ENCODE peak calls at places on chromosomes 12 and 14, in four cellular contexts. Q is RWPE1, Y is foreskin fibroblast, O is thyroid gland. Z is an unnamed sample.

GRCh38 chr14:67532998-67533753 is at the start of gene PLEKHH1:
- DNase-seq in Q (peak), Y (peak), O (peak), Z (peak)

GRCh38 chr14:89936654-89937185 is 17.8 kb downstream of the EFCAB11 start:
- DNase-seq in Q (no peak), Y (no peak), O (no peak), Z (no peak)

GRCh38 chr14:104315625-104316024 is 177.2 kb downstream of the KIF26A start:
- DNase-seq in Q (no peak), Y (no peak), O (no peak), Z (no peak)

GRCh38 chr12:54159140-54159539 is 29.6 kb downstream of the SMUG1 start:
- DNase-seq in Q (peak), Y (no peak), O (peak), Z (no peak)

GRCh38 chr14:74583689-74584434 is 28.2 kb downstream of the LTBP2 start:
- DNase-seq in Q (peak), Y (peak), O (peak), Z (peak)

GRCh38 chr14:70663707-70664179 is 22.0 kb downstream of the TTC9 start:
- DNase-seq in Q (no peak), Y (peak), O (no peak), Z (no peak)

GRCh38 chr12:79223210-79223609 is 358.6 kb downstream of the SYT1 start:
- DNase-seq in Q (no peak), Y (no peak), O (no peak), Z (no peak)

GRCh38 chr12:130856088-130856487 is 15.8 kb upstream of the RAN start:
- DNase-seq in Q (no peak), Y (no peak), O (no peak), Z (no peak)

GRCh38 chr12:130981156-130981789 is 27.6 kb downstream of the ADGRD1 start:
- DNase-seq in Q (no peak), Y (no peak), O (no peak), Z (no peak)

GRCh38 chr12:9127936-9128663 is 12.4 kb upstream of the A2M start:
- DNase-seq in Q (no peak), Y (no peak), O (no peak), Z (no peak)

GRCh38 chr14:60736494-60736893 is 1.9 kb downstream of the MNAT1 start:
- DNase-seq in Q (no peak), Y (peak), O (no peak), Z (peak)

GRCh38 chr12:58044966-58045365 is 103.6 kb downstream of the ATP23 start:
- DNase-seq in Q (no peak), Y (no peak), O (no peak), Z (no peak)

GRCh38 chr12:13941258-13942249 is 39.8 kb downstream of the GRIN2B start:
- DNase-seq in Q (peak), Y (no peak), O (peak), Z (peak)

GRCh38 chr12:94770397-94770759 is 120.0 kb upstream of the TMCC3 start:
- DNase-seq in Q (no peak), Y (no peak), O (no peak), Z (no peak)

GRCh38 chr14:57389646-57390036 is 745 bp upstream of the NAA30 start:
- DNase-seq in Q (no peak), Y (no peak), O (no peak), Z (peak)

GRCh38 chr12:12240671-12241345 is 26.0 kb downstream of the LRP6 start:
- DNase-seq in Q (no peak), Y (peak), O (no peak), Z (no peak)

GRCh38 chr12:100382327-100382726 is 25.5 kb downstream of the SLC17A8 start:
- DNase-seq in Q (no peak), Y (peak), O (no peak), Z (no peak)

GRCh38 chr12:30926243-30927209 is at the start of gene TSPAN11:
- DNase-seq in Q (peak), Y (peak), O (peak), Z (no peak)

GRCh38 chr12:93908846-93909592 is 231.8 kb downstream of the CRADD start:
- DNase-seq in Q (peak), Y (peak), O (no peak), Z (peak)

GRCh38 chr14:32469388-32470160 is 140.5 kb downstream of the AKAP6 start:
- DNase-seq in Q (peak), Y (peak), O (no peak), Z (peak)

GRCh38 chr12:94597268-94597667 is 53.1 kb downstream of the TMCC3 start:
- DNase-seq in Q (no peak), Y (no peak), O (no peak), Z (no peak)

GRCh38 chr12:14367097-14367661 is 1.7 kb downstream of the ATF7IP start:
- DNase-seq in Q (no peak), Y (no peak), O (no peak), Z (peak)

GRCh38 chr12:62505786-62506185 is 39.2 kb downstream of the MON2 start:
- DNase-seq in Q (no peak), Y (no peak), O (no peak), Z (no peak)

GRCh38 chr12:64679487-64679983 is 69.2 kb downstream of the RASSF3 start:
- DNase-seq in Q (peak), Y (peak), O (peak), Z (peak)

GRCh38 chr14:90388437-90388836 is 8.4 kb upstream of the CALM1 start:
- DNase-seq in Q (peak), Y (peak), O (peak), Z (peak)

GRCh38 chr12:65280306-65280705 is 1.8 kb downstream of the MSRB3 start:
- DNase-seq in Q (no peak), Y (no peak), O (no peak), Z (no peak)

GRCh38 chr12:18895946-18896345 is 158.0 kb downstream of the CAPZA3 start:
- DNase-seq in Q (no peak), Y (no peak), O (no peak), Z (no peak)

GRCh38 chr14:103232338-103232808 is 101.7 kb upstream of the EIF5 start:
- DNase-seq in Q (no peak), Y (no peak), O (no peak), Z (peak)

GRCh38 chr14:39175445-39176262 is 600 bp downstream of the PNN start:
- DNase-seq in Q (peak), Y (peak), O (no peak), Z (peak)

GRCh38 chr12:69000540-69001243 is 67.7 kb upstream of the CPM start:
- DNase-seq in Q (peak), Y (peak), O (no peak), Z (no peak)

GRCh38 chr14:101878222-101879211 is 85.9 kb upstream of the DYNC1H1 start:
- DNase-seq in Q (no peak), Y (no peak), O (no peak), Z (no peak)

GRCh38 chr14:91573528-91573893 is 63.4 kb upstream of the PPP4R3A start:
- DNase-seq in Q (no peak), Y (no peak), O (no peak), Z (no peak)
- TF ChIP-seq CTCF in Q (no peak), Y (no peak), O (no peak), Z (no peak)

GRCh38 chr14:21825147-21825743 is 151.6 kb upstream of the OR4E1 start:
- DNase-seq in Q (peak), Y (no peak), O (no peak), Z (peak)
- TF ChIP-seq CTCF in Q (peak), Y (no peak), O (no peak), Z (peak)

GRCh38 chr12:47034661-47035060 is 44.8 kb upstream of the PCED1B start:
- DNase-seq in Q (no peak), Y (no peak), O (no peak), Z (no peak)

GRCh38 chr12:47033797-47034555 is 45.4 kb upstream of the PCED1B start:
- DNase-seq in Q (no peak), Y (no peak), O (no peak), Z (peak)

GRCh38 chr12:47035459-47035858 is 44.0 kb upstream of the PCED1B start:
- DNase-seq in Q (no peak), Y (peak), O (no peak), Z (no peak)

GRCh38 chr12:47032644-47033043 is 46.8 kb upstream of the PCED1B start:
- DNase-seq in Q (no peak), Y (peak), O (no peak), Z (peak)

DNA sequence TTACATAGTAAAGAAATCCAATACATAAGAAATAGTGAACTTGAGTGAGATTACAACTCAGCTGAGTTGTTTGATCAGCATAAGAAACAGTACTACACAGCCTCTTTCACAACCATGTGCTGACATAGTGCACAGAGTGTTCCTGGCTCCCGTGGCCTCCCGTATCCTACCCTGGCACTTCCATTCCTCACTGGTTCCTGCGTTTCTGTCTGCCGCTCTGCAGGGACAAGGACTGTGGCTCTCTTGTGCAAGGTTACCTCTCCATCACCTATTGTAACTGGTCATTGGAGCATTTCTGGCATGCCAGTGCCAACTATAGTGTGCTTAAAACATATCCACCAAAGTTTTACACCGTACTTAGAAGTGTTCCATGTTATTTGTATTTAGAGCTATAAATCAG is 46.3 kb upstream of the PCED1B start:
- DNase-seq in Q (no peak), Y (peak), O (peak), Z (peak)
- TF ChIP-seq CTCF in Q (no peak), Y (no peak), O (no peak), Z (no peak)

GRCh38 chr14:77153802-77154201 is 12.2 kb upstream of the ZDHHC22 start:
- DNase-seq in Q (no peak), Y (no peak), O (no peak), Z (no peak)

GRCh38 chr14:77151918-77152588 is 10.5 kb upstream of the ZDHHC22 start:
- DNase-seq in Q (peak), Y (peak), O (no peak), Z (peak)

GRCh38 chr14:77148510-77149231 is 7.1 kb upstream of the ZDHHC22 start:
- DNase-seq in Q (no peak), Y (no peak), O (no peak), Z (no peak)

GRCh38 chr14:77154421-77154820 is 12.8 kb upstream of the ZDHHC22 start:
- DNase-seq in Q (no peak), Y (no peak), O (no peak), Z (no peak)

DNA sequence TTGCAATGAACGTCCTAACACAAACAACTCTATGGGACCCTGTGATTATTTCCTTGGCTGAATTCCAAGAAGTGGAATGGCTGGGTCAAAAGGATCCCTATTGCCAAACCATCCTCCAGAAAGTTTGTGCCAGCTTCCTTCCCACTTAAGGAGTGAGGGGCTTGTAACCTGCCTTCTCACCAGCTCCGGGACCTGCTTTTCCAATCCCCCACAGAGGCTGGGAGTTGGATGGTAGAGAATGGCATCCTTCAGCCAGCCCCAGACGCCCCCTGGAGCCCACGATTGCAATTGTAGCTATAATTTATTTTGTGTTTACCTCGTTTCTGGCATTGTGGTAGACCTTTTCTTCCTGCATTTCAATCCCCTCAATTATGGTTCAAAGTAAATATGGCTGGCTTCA is 9.7 kb upstream of the ZDHHC22 start:
- DNase-seq in Q (peak), Y (peak), O (no peak), Z (peak)
- TF ChIP-seq CTCF in Q (peak), Y (peak), O (peak), Z (peak)

GRCh38 chr12:125983784-125984510 is 918.7 kb downstream of the AACS start:
- DNase-seq in Q (peak), Y (no peak), O (no peak), Z (no peak)
- TF ChIP-seq CTCF in Q (no peak), Y (no peak), O (no peak), Z (no peak)

GRCh38 chr14:99441918-99442317 is 38.7 kb downstream of the SETD3 start:
- DNase-seq in Q (no peak), Y (no peak), O (no peak), Z (no peak)

GRCh38 chr14:99440278-99440677 is 40.4 kb downstream of the SETD3 start:
- DNase-seq in Q (no peak), Y (no peak), O (no peak), Z (no peak)

GRCh38 chr14:99445916-99446315 is 34.7 kb downstream of the SETD3 start:
- DNase-seq in Q (no peak), Y (no peak), O (no peak), Z (no peak)

GRCh38 chr14:99437706-99438105 is 43.0 kb downstream of the SETD3 start:
- DNase-seq in Q (no peak), Y (no peak), O (no peak), Z (no peak)

DNA sequence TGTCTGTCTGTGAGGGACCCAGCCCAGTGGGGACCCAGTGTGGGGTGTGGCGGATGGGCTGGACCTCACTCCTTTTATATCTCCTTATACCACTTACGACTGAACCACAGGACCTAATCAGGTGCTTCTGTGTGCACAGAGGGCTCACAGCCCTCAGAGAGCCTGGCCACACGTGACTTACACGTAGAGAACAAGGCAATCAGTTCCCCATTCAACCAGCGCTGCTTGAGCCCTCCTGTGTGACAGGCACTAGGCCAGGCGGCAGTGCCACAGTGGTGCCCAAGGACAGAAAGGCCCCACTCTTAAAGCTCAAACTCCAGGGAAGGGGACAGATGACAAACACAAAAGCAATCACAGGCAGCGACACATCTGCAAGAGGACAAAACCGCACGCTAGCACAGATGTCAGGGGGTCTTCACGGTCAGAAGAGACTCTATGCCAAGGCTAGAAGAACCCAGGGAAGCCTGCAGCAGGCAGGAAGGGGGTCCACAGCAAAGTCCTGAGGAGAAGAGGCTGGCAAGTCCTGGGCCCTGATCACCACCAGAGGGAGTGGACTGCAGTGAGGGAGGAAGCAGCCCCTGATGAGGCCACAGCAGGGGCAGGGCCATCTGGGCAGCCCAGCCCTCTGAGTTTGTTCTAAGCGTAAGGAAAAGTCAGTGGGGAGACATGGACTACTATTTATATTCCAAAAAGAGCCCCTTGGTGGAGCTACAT is 39.3 kb downstream of the SETD3 start:
- DNase-seq in Q (no peak), Y (peak), O (no peak), Z (no peak)
- TF ChIP-seq CTCF in Q (no peak), Y (peak), O (no peak), Z (no peak)

Z was measured in MCF 10A.